ENCODE peak calls at places on chromosomes 4 and X, in five cellular contexts. One of them, this sample, is unnamed.

GRCh38 chrX:110286126-110286525 is 31.8 kb downstream of the AMMECR1 start:
- DNase-seq in IMR-90: peak
- DNase-seq in A549: peak
- DNase-seq in SK-N-SH: no peak
- DNase-seq in HepG2: no peak
- DNase-seq in this sample: no peak

GRCh38 chrX:103774070-103774642 is 2.5 kb upstream of the PLP1 start:
- DNase-seq in IMR-90: peak
- DNase-seq in A549: peak
- DNase-seq in SK-N-SH: peak
- DNase-seq in HepG2: peak
- DNase-seq in this sample: no peak

GRCh38 chr4:4440333-4441061 is 53.6 kb downstream of the NSG1 start:
- DNase-seq in IMR-90: no peak
- DNase-seq in A549: no peak
- DNase-seq in SK-N-SH: no peak
- DNase-seq in HepG2: no peak
- DNase-seq in this sample: no peak

GRCh38 chr4:61541474-61541873 is 341.3 kb downstream of the ADGRL3 start:
- DNase-seq in IMR-90: no peak
- DNase-seq in A549: no peak
- DNase-seq in SK-N-SH: no peak
- DNase-seq in HepG2: peak
- DNase-seq in this sample: no peak

GRCh38 chr4:155085843-155086530 is 122.4 kb upstream of the NPY2R start:
- DNase-seq in IMR-90: peak
- DNase-seq in A549: no peak
- DNase-seq in SK-N-SH: no peak
- DNase-seq in HepG2: no peak
- DNase-seq in this sample: no peak

GRCh38 chr4:38323141-38323634 is 340.8 kb upstream of the KLF3 start:
- DNase-seq in IMR-90: peak
- DNase-seq in A549: no peak
- DNase-seq in SK-N-SH: no peak
- DNase-seq in HepG2: no peak
- DNase-seq in this sample: no peak

GRCh38 chrX:6227445-6227820 is 1.2 kb downstream of the NLGN4X start:
- DNase-seq in IMR-90: no peak
- DNase-seq in A549: no peak
- DNase-seq in SK-N-SH: peak
- DNase-seq in HepG2: no peak
- DNase-seq in this sample: peak

GRCh38 chr4:1834047-1834769 is 21.7 kb downstream of the LETM1 start:
- DNase-seq in IMR-90: no peak
- DNase-seq in A549: no peak
- DNase-seq in SK-N-SH: no peak
- DNase-seq in HepG2: no peak
- DNase-seq in this sample: no peak

GRCh38 chrX:69539437-69539836 is 35.3 kb downstream of the NALF2 start:
- DNase-seq in IMR-90: no peak
- DNase-seq in A549: no peak
- DNase-seq in SK-N-SH: no peak
- DNase-seq in HepG2: no peak
- DNase-seq in this sample: no peak

GRCh38 chrX:13254076-13254785 is 65.6 kb downstream of the ATXN3L start:
- DNase-seq in IMR-90: peak
- DNase-seq in A549: no peak
- DNase-seq in SK-N-SH: no peak
- DNase-seq in HepG2: peak
- DNase-seq in this sample: no peak
- TF ChIP-seq USF2 in IMR-90: no peak
- TF ChIP-seq USF2 in A549: no peak
- TF ChIP-seq USF2 in SK-N-SH: no peak
- TF ChIP-seq USF2 in HepG2: no peak
- TF ChIP-seq USF2 in this sample: no peak

DNA sequence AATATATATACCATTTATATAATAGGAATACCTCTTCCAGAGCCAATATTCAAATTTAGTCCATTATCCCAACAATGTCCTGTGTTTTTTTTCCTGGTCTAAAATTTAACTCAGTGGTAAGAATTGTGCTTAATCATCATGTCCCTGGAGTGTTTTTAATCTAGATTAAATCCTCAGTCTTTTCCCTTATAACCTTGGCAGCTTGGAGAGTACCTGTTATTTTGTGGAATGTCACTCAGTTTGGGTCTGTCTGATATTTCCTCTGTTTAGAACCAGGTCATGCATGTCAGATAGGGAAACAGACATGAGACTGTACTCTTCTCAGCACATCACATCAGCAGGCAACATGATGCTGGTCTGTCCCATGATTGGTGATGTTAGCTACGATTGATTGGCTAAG is 96.6 kb downstream of the HPGD start:
- DNase-seq in IMR-90: no peak
- DNase-seq in A549: no peak
- DNase-seq in SK-N-SH: no peak
- DNase-seq in HepG2: no peak
- DNase-seq in this sample: no peak
- TF ChIP-seq USF2 in IMR-90: no peak
- TF ChIP-seq USF2 in A549: no peak
- TF ChIP-seq USF2 in SK-N-SH: no peak
- TF ChIP-seq USF2 in HepG2: no peak
- TF ChIP-seq USF2 in this sample: no peak

GRCh38 chr4:70670332-70671014 is 4.2 kb upstream of the JCHAIN start:
- DNase-seq in IMR-90: peak
- DNase-seq in A549: no peak
- DNase-seq in SK-N-SH: no peak
- DNase-seq in HepG2: no peak
- DNase-seq in this sample: no peak
- TF ChIP-seq USF2 in IMR-90: no peak
- TF ChIP-seq USF2 in A549: no peak
- TF ChIP-seq USF2 in SK-N-SH: no peak
- TF ChIP-seq USF2 in HepG2: no peak
- TF ChIP-seq USF2 in this sample: no peak

GRCh38 chr4:16912896-16913295 is 14.5 kb upstream of the LDB2 start:
- DNase-seq in IMR-90: no peak
- DNase-seq in A549: no peak
- DNase-seq in SK-N-SH: no peak
- DNase-seq in HepG2: no peak
- DNase-seq in this sample: no peak

GRCh38 chr4:16914208-16914607 is 15.8 kb upstream of the LDB2 start:
- DNase-seq in IMR-90: peak
- DNase-seq in A549: no peak
- DNase-seq in SK-N-SH: peak
- DNase-seq in HepG2: no peak
- DNase-seq in this sample: peak

GRCh38 chr4:16908377-16909021 is 10.1 kb upstream of the LDB2 start:
- DNase-seq in IMR-90: no peak
- DNase-seq in A549: no peak
- DNase-seq in SK-N-SH: no peak
- DNase-seq in HepG2: no peak
- DNase-seq in this sample: no peak

DNA sequence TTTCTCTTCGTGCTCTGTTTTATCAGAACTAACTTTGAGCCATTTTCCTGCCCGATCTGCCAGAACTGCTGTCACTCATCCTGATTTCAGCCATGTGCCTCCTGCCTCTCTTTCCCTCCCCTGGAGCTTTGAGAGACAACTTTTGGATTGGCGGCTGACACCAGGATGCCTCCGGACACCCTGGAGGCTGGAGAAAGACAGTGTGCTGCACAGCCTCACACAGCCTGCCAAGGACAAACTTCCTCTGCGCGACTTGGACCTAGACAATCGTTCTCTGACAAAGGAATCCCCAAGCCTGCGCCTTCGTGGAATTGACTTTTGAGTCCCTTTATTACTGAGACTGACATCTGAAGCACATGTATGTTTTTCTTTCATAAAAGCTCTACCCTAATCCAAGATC is 10.8 kb upstream of the LDB2 start:
- DNase-seq in IMR-90: no peak
- DNase-seq in A549: no peak
- DNase-seq in SK-N-SH: no peak
- DNase-seq in HepG2: no peak
- DNase-seq in this sample: peak
- TF ChIP-seq USF2 in IMR-90: no peak
- TF ChIP-seq USF2 in A549: no peak
- TF ChIP-seq USF2 in SK-N-SH: no peak
- TF ChIP-seq USF2 in HepG2: no peak
- TF ChIP-seq USF2 in this sample: no peak

GRCh38 chr4:25177147-25177546 is 16.9 kb upstream of the SEPSECS start:
- DNase-seq in IMR-90: no peak
- DNase-seq in A549: no peak
- DNase-seq in SK-N-SH: no peak
- DNase-seq in HepG2: no peak
- DNase-seq in this sample: no peak
- TF ChIP-seq USF2 in IMR-90: no peak
- TF ChIP-seq USF2 in A549: no peak
- TF ChIP-seq USF2 in SK-N-SH: no peak
- TF ChIP-seq USF2 in HepG2: no peak
- TF ChIP-seq USF2 in this sample: no peak

This sample was measured in WTC11.